ENCODE peak calls at places on chromosomes 11 and 22, in six cellular contexts. M, Y, G, T, V and L are unnamed samples.

GRCh38 chr22:33821290-33821689 is 99.0 kb downstream of the LARGE1 start:
- DNase-seq in M (no peak), Y (no peak), G (no peak), T (no peak), V (no peak), L (no peak)

GRCh38 chr11:67301951-67302516 is 1.3 kb upstream of the SSH3 start:
- DNase-seq in M (no peak), Y (no peak), G (peak), T (no peak), V (no peak), L (no peak)

GRCh38 chr11:26931881-26932280 is 62.0 kb upstream of the FIBIN start:
- DNase-seq in M (no peak), Y (no peak), G (no peak), T (no peak), V (no peak), L (no peak)

GRCh38 chr11:113234888-113235287 is 79.5 kb upstream of the TTC12 start:
- DNase-seq in M (no peak), Y (no peak), G (no peak), T (no peak), V (no peak), L (no peak)

GRCh38 chr11:67615455-67616430 is 9.0 kb downstream of the NDUFV1 start:
- DNase-seq in M (peak), Y (peak), G (peak), T (peak), V (no peak), L (peak)

GRCh38 chr22:49884075-49884474 is 30.4 kb downstream of the ZBED4 start:
- DNase-seq in M (no peak), Y (no peak), G (no peak), T (no peak), V (no peak), L (no peak)

GRCh38 chr11:76185511-76185910 is 20.8 kb downstream of the WNT11 start:
- DNase-seq in M (no peak), Y (no peak), G (no peak), T (no peak), V (no peak), L (no peak)

GRCh38 chr11:26862801-26863200 is 131.1 kb upstream of the FIBIN start:
- DNase-seq in M (no peak), Y (no peak), G (no peak), T (no peak), V (no peak), L (no peak)

GRCh38 chr11:111978028-111978771 is 41.1 kb downstream of the DIXDC1 start:
- DNase-seq in M (peak), Y (peak), G (peak), T (no peak), V (no peak), L (no peak)

GRCh38 chr11:108733479-108734116 is 68.7 kb downstream of the DDX10 start:
- DNase-seq in M (peak), Y (no peak), G (no peak), T (no peak), V (peak), L (no peak)

GRCh38 chr11:134508219-134508990 is 96.4 kb upstream of the B3GAT1 start:
- DNase-seq in M (no peak), Y (no peak), G (no peak), T (no peak), V (no peak), L (no peak)

GRCh38 chr11:123700774-123701173 is 40.7 kb downstream of the ZNF202 start:
- DNase-seq in M (no peak), Y (no peak), G (no peak), T (no peak), V (no peak), L (no peak)

GRCh38 chr22:49488943-49489342 is 338.7 kb downstream of the BRD1 start:
- DNase-seq in M (no peak), Y (no peak), G (no peak), T (no peak), V (no peak), L (no peak)

GRCh38 chr22:16959345-16959930 is 48.6 kb downstream of the GAB4 start:
- DNase-seq in M (no peak), Y (no peak), G (peak), T (no peak), V (no peak), L (no peak)

GRCh38 chr22:30804626-30805025 is 110.0 kb downstream of the OSBP2 start:
- DNase-seq in M (no peak), Y (no peak), G (no peak), T (no peak), V (no peak), L (no peak)

GRCh38 chr22:46425011-46425410 is 89.5 kb downstream of the TRMU start:
- DNase-seq in M (no peak), Y (no peak), G (no peak), T (no peak), V (no peak), L (no peak)

GRCh38 chr11:126348806-126349582 is 6.5 kb upstream of the ST3GAL4 start:
- DNase-seq in M (no peak), Y (no peak), G (no peak), T (no peak), V (no peak), L (no peak)

GRCh38 chr11:69297926-69298777 is 4.2 kb downstream of the MYEOV start:
- DNase-seq in M (peak), Y (no peak), G (no peak), T (peak), V (peak), L (peak)

GRCh38 chr11:77211040-77211451 is 83.0 kb downstream of the MYO7A start:
- DNase-seq in M (no peak), Y (peak), G (no peak), T (no peak), V (no peak), L (no peak)

GRCh38 chr11:45885274-45885920 is at the start of gene MAPK8IP1:
- DNase-seq in M (peak), Y (peak), G (peak), T (peak), V (no peak), L (no peak)

GRCh38 chr11:9617960-9618359 is 44.5 kb downstream of the WEE1 start:
- DNase-seq in M (no peak), Y (no peak), G (no peak), T (no peak), V (no peak), L (no peak)

GRCh38 chr11:126485986-126486635 is 130.6 kb downstream of the ST3GAL4 start:
- DNase-seq in M (no peak), Y (no peak), G (no peak), T (no peak), V (no peak), L (no peak)

GRCh38 chr22:31577711-31578110 is 81.4 kb downstream of the SFI1 start:
- DNase-seq in M (no peak), Y (no peak), G (no peak), T (no peak), V (no peak), L (no peak)

GRCh38 chr11:73295996-73296318 is 12.1 kb upstream of the ARHGEF17 start:
- DNase-seq in M (no peak), Y (no peak), G (no peak), T (no peak), V (no peak), L (no peak)

GRCh38 chr11:36569095-36569494 is 1.3 kb downstream of the RAG1 start:
- DNase-seq in M (no peak), Y (no peak), G (no peak), T (no peak), V (no peak), L (no peak)

GRCh38 chr11:47003180-47003877 is 66.8 kb downstream of the CSTPP1 start:
- DNase-seq in M (peak), Y (no peak), G (no peak), T (no peak), V (no peak), L (no peak)

GRCh38 chr22:20128902-20129746 is 2.5 kb upstream of the ZDHHC8 start:
- DNase-seq in M (peak), Y (no peak), G (peak), T (peak), V (no peak), L (no peak)

GRCh38 chr11:16924462-16924825 is 89.8 kb downstream of the PLEKHA7 start:
- DNase-seq in M (no peak), Y (no peak), G (no peak), T (no peak), V (no peak), L (no peak)

GRCh38 chr11:122690801-122691649 is 35.5 kb downstream of the UBASH3B start:
- DNase-seq in M (no peak), Y (no peak), G (no peak), T (no peak), V (no peak), L (no peak)

GRCh38 chr11:76670475-76671235 is at the start of gene LRRC32:
- DNase-seq in M (peak), Y (peak), G (peak), T (no peak), V (no peak), L (no peak)

GRCh38 chr11:22753401-22753800 is 76.2 kb downstream of the SVIP start:
- DNase-seq in M (no peak), Y (no peak), G (no peak), T (no peak), V (no peak), L (no peak)

GRCh38 chr11:106447631-106448191 is 370.2 kb downstream of the AASDHPPT start:
- DNase-seq in M (no peak), Y (no peak), G (no peak), T (no peak), V (no peak), L (no peak)

DNA sequence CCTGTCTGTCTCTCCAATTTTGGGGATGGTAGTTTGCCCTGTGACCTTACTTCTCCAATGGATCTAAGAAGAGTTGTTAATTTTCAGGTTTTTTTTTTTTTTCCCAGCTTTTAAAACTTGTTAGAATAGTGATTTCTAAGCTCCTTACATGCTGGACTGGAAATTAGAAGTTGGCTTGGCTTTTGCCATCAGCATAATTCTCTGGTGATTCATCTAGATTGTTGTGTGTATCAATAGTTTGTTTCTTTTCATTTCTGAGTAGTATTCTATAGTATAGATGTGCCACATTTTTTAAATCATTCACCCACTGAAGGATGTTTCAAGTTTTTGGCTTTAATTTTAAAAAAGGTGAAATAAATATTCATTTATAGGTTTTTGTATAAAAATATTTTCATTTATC is 51.4 kb downstream of the ADAMTS15 start:
- DNase-seq in M (no peak), Y (no peak), G (no peak), T (no peak), V (no peak), L (no peak)
- TF ChIP-seq MAX in M (no peak), Y (no peak), G (no peak), T (no peak), V (no peak), L (no peak)

GRCh38 chr22:24037851-24038765 is 27.0 kb downstream of the CABIN1 start:
- DNase-seq in M (no peak), Y (no peak), G (no peak), T (no peak), V (no peak), L (no peak)

GRCh38 chr22:24035296-24035695 is 24.2 kb downstream of the CABIN1 start:
- DNase-seq in M (no peak), Y (no peak), G (no peak), T (no peak), V (no peak), L (no peak)

GRCh38 chr22:24040946-24041345 is 29.8 kb downstream of the CABIN1 start:
- DNase-seq in M (no peak), Y (no peak), G (no peak), T (no peak), V (no peak), L (no peak)

GRCh38 chr22:24043957-24044356 is 32.9 kb downstream of the CABIN1 start:
- DNase-seq in M (no peak), Y (no peak), G (no peak), T (no peak), V (no peak), L (no peak)

DNA sequence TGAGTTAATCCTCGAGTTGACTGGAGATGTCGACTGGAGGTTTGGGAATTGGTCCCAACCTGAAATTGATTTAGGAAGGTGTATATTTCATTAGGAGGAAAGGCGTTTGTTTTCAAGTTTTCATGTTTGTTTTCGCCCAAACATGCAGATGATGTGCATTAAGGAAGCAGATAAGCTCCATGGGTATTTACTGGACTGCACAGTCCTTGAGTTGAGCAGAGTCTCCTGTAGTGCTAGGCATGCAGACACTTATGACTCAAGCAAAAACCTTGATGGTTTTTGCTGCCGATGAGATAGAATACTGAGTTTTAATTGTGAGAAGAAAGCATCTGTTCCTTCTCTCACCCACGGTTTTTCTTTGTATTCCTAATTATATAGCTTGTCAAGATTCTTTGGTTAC is 27.9 kb downstream of the CABIN1 start:
- DNase-seq in M (no peak), Y (no peak), G (no peak), T (no peak), V (no peak), L (no peak)
- TF ChIP-seq YY1 in M (no peak), Y (no peak), G (no peak), T (no peak), V (no peak), L (no peak)

GRCh38 chr11:65588199-65589054 is 7.2 kb downstream of the KCNK7 start:
- DNase-seq in M (peak), Y (peak), G (no peak), T (peak), V (peak), L (no peak)
- TF ChIP-seq MAX in M (peak), Y (no peak), G (no peak), T (no peak), V (peak), L (no peak)

DNA sequence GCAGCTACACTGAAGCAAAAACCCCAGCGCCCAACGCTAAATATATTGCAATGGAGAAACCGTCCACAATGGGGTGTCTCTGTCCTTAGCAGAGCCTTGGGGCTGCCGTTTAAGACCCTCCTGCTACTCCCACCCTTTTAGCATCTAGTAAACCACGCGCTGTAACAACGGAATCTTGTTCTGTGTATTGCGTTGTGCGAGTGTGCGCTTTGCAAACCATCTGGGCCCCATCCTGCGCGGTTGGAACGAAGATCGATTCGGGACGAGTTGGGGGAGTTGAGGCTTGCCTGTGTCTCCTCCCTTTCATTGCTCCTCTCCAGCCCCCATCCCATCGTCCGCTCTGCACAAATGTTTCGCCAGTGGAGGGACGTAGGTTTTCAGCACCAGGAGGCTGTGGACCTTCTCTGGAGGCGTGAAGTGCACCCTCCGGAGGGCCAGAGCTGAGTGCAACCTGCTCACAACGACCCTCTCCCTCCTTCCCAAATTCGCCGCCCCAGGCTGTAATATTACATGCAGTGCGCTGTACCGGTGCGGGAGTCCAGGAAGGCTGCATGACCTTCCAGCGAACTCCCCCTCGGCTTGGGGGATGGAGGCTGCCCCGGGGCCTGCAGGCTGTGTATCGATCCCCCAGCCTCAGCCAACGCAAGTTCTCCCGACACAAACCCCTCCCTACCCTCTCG is 1.6 kb upstream of the KMT2A start:
- DNase-seq in M (peak), Y (no peak), G (peak), T (no peak), V (no peak), L (no peak)
- TF ChIP-seq YY1 in M (no peak), Y (no peak), G (no peak), T (no peak), V (no peak), L (no peak)

GRCh38 chr11:57345555-57346151 is 7.5 kb downstream of the P2RX3 start:
- DNase-seq in M (peak), Y (peak), G (peak), T (peak), V (no peak), L (peak)

GRCh38 chr11:57342702-57343101 is 4.5 kb downstream of the P2RX3 start:
- DNase-seq in M (no peak), Y (no peak), G (no peak), T (no peak), V (no peak), L (no peak)

GRCh38 chr11:57344826-57345225 is 6.7 kb downstream of the P2RX3 start:
- DNase-seq in M (no peak), Y (no peak), G (no peak), T (no peak), V (no peak), L (no peak)

GRCh38 chr11:57341250-57341808 is 3.2 kb downstream of the P2RX3 start:
- DNase-seq in M (no peak), Y (no peak), G (no peak), T (no peak), V (no peak), L (no peak)

DNA sequence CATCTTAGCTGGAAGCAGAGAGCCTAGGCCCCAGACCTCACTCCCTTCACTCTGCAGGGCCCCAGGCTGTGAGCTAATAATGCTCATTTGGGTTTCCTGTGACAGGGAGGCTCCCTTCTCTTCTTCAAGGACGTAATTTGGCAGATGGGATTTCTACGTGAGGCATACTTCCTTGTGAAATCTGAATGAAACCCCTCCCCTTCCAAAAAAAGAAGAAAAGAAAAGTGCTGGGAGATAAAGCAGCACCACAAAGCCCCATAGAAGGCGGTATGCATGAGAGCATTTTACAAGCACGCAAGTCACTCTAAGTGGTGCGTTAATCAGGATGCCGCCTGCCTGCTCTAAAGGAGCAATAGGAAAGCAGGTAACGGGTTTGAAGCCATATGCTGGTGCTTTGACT is 5.7 kb downstream of the P2RX3 start:
- DNase-seq in M (no peak), Y (no peak), G (no peak), T (no peak), V (no peak), L (no peak)
- TF ChIP-seq MAX in M (no peak), Y (no peak), G (no peak), T (no peak), V (no peak), L (no peak)